ENCODE peak calls at places on chromosome 13, in seven cellular contexts. V is right atrium auricular region; D is cardiac muscle cell; T is hippocampal formation; J is activated CD4-positive, alpha-beta T cell treated with anti-CD3 and anti-CD28 coated beads, Interleukin-2, amount 50 U/mL, for 24 hours; G is left cardiac atrium; E is mesenchymal stem cell. X is an unnamed sample.

GRCh38 chr13:26719356-26719945 is 41.1 kb downstream of the GPR12 start:
- DNase-seq in T (no peak), V (peak), G (no peak), D (no peak), E (no peak), J (no peak), X (no peak)

GRCh38 chr13:59094149-59094548 is 1069.6 kb downstream of the DIAPH3 start:
- DNase-seq in V (no peak), E (no peak), G (no peak), J (no peak), T (no peak), D (no peak), X (no peak)

GRCh38 chr13:40657961-40658360 is 8.5 kb downstream of the FOXO1 start:
- DNase-seq in T (no peak), E (no peak), G (no peak), D (no peak), V (no peak), J (no peak), X (no peak)

GRCh38 chr13:103145476-103145875 is 79.3 kb upstream of the SLC10A2 start:
- DNase-seq in T (no peak), E (no peak), G (no peak), D (no peak), V (no peak), J (no peak), X (no peak)

GRCh38 chr13:38777347-38778107 is 90.7 kb downstream of the FREM2 start:
- DNase-seq in T (no peak), E (no peak), D (no peak), V (no peak), J (no peak), G (no peak), X (no peak)

GRCh38 chr13:44302233-44302632 is 71.4 kb upstream of the SERP2 start:
- DNase-seq in E (no peak), T (no peak), J (no peak), D (no peak), V (no peak), G (no peak), X (no peak)

GRCh38 chr13:46339035-46339666 is 47.9 kb downstream of the RUBCNL start:
- DNase-seq in J (no peak), G (peak), D (no peak), T (no peak), V (peak), E (no peak), X (peak)

GRCh38 chr13:99740261-99740979 is 231.1 kb downstream of the ZIC5 start:
- DNase-seq in G (no peak), T (no peak), V (no peak), D (no peak), J (no peak), E (no peak), X (no peak)

GRCh38 chr13:30564489-30564888 is 53.2 kb upstream of the USPL1 start:
- DNase-seq in V (no peak), T (no peak), E (no peak), D (no peak), G (no peak), J (no peak), X (no peak)

GRCh38 chr13:43799191-43799590 is 12.4 kb upstream of the ENOX1 start:
- DNase-seq in D (no peak), E (peak), T (no peak), J (no peak), V (no peak), G (no peak), X (no peak)

GRCh38 chr13:112056739-112057433 is 10.1 kb upstream of the SOX1 start:
- DNase-seq in E (no peak), V (no peak), T (no peak), J (no peak), G (no peak), D (no peak), X (no peak)

GRCh38 chr13:91369432-91369831 is 21.9 kb downstream of the MIR17HG start:
- DNase-seq in V (no peak), E (peak), T (no peak), G (no peak), D (no peak), J (no peak), X (no peak)

GRCh38 chr13:57045816-57046691 is 94.7 kb upstream of the PRR20A start:
- DNase-seq in D (peak), E (peak), T (no peak), J (no peak), G (no peak), V (no peak), X (no peak)

GRCh38 chr13:60326273-60326672 is 70.7 kb upstream of the TDRD3 start:
- DNase-seq in J (no peak), D (no peak), T (no peak), G (no peak), V (no peak), E (no peak), X (no peak)

GRCh38 chr13:99265823-99266426 is 7.7 kb upstream of the GPR18 start:
- DNase-seq in J (no peak), T (no peak), D (peak), G (no peak), V (no peak), E (peak), X (no peak)

GRCh38 chr13:48647625-48648024 is 6.1 kb upstream of the CYSLTR2 start:
- DNase-seq in J (no peak), G (no peak), V (no peak), T (no peak), D (no peak), E (no peak), X (no peak)

GRCh38 chr13:43785681-43786471 is 896 bp downstream of the ENOX1 start:
- DNase-seq in G (peak), J (no peak), D (peak), E (peak), T (peak), V (peak), X (peak)

GRCh38 chr13:66427330-66427990 is 802.7 kb downstream of the PCDH9 start:
- DNase-seq in V (no peak), D (no peak), G (no peak), T (no peak), J (no peak), E (no peak), X (no peak)

GRCh38 chr13:45349438-45349837 is 8.5 kb upstream of the TPT1 start:
- DNase-seq in G (no peak), D (no peak), T (no peak), V (no peak), E (peak), J (no peak), X (no peak)